ENCODE peak calls at places on chromosomes 11 and 22, in four cellular contexts. U is K562, P is GM12891, Y is GM12878. J is an unnamed sample.

GRCh38 chr11:3849297-3849874 is 6.1 kb upstream of the STIM1 start:
- DNase-seq in P (no peak), Y (no peak), U (peak), J (no peak)

GRCh38 chr11:19715373-19715772 is 2.7 kb downstream of the NAV2 start:
- DNase-seq in P (no peak), U (no peak), Y (no peak), J (no peak)

GRCh38 chr11:14093065-14093464 is 130.5 kb downstream of the SPON1 start:
- DNase-seq in U (no peak), P (no peak), Y (no peak), J (no peak)

GRCh38 chr22:23613193-23613973 is 18.7 kb downstream of the DRICH1 start:
- DNase-seq in U (no peak), Y (no peak), P (no peak), J (no peak)

GRCh38 chr11:118921121-118921928 is 4.4 kb downstream of the BCL9L start:
- DNase-seq in Y (no peak), P (no peak), U (peak), J (peak)

GRCh38 chr11:59216654-59217640 is 4.2 kb upstream of the MPEG1 start:
- DNase-seq in U (no peak), P (no peak), Y (peak), J (peak)

GRCh38 chr11:66951927-66952337 is 6.3 kb downstream of the PC start:
- DNase-seq in U (no peak), P (no peak), Y (no peak), J (no peak)

GRCh38 chr22:46071451-46072029 is 78.8 kb upstream of the PPARA start:
- DNase-seq in P (no peak), U (no peak), Y (no peak), J (peak)

GRCh38 chr11:60785806-60786361 is 751 bp downstream of the MS4A10 start:
- DNase-seq in P (no peak), Y (no peak), U (peak), J (no peak)

GRCh38 chr22:17477401-17477833 is 85.9 kb upstream of the SLC25A18 start:
- DNase-seq in U (no peak), P (no peak), Y (no peak), J (peak)

GRCh38 chr11:110182886-110183285 is 89.7 kb downstream of the ZC3H12C start:
- DNase-seq in U (no peak), Y (no peak), P (no peak), J (no peak)

GRCh38 chr11:1219836-1220810 is 2.7 kb upstream of the MUC5B start:
- DNase-seq in Y (no peak), P (no peak), U (no peak), J (no peak)

GRCh38 chr11:130513132-130513531 is 64.7 kb downstream of the ADAMTS15 start:
- DNase-seq in P (no peak), Y (no peak), U (no peak), J (no peak)

GRCh38 chr22:24380220-24381218 is 46.9 kb upstream of the ADORA2A start:
- DNase-seq in U (no peak), P (no peak), Y (no peak), J (no peak)

GRCh38 chr11:46333129-46333947 is 13.9 kb upstream of the DGKZ start:
- DNase-seq in U (no peak), P (no peak), Y (no peak), J (no peak)

GRCh38 chr11:129705341-129705740 is 110.3 kb upstream of the TMEM45B start:
- DNase-seq in P (no peak), Y (no peak), U (no peak), J (no peak)

DNA sequence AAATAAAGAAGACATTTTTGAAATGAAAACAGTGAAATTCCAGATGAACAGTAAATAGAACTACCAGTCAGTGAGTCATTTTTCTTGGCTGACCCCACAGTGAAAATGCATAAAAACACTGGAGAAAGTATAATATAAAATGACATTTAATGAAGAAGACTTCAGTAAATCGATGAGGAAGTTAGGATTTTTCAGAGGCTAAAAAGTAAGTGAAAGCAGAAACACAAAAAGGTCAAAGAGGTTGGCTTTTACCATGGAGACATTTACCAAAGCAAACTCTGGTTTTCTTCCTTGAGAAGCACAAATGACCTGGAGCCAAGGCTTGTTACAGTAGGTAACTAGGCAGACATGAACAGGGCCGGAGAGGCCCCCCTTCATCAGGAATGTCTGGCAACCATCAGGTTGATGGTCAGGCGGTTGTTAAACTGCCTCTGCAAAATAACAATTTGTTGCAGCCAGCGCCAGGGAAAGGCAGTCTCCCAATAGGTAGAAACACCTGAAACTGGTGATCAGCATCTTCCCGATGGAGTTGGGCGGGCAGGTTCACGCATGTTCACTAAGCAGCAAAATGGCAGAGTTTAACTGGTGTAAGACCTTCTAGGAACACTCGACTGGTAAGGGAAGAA is 16.7 kb upstream of the TMEM123 start:
- DNase-seq in Y (no peak), U (no peak), P (no peak), J (no peak)
- TF ChIP-seq SPI1 in Y (no peak), U (no peak), P (no peak), J (no peak)

DNA sequence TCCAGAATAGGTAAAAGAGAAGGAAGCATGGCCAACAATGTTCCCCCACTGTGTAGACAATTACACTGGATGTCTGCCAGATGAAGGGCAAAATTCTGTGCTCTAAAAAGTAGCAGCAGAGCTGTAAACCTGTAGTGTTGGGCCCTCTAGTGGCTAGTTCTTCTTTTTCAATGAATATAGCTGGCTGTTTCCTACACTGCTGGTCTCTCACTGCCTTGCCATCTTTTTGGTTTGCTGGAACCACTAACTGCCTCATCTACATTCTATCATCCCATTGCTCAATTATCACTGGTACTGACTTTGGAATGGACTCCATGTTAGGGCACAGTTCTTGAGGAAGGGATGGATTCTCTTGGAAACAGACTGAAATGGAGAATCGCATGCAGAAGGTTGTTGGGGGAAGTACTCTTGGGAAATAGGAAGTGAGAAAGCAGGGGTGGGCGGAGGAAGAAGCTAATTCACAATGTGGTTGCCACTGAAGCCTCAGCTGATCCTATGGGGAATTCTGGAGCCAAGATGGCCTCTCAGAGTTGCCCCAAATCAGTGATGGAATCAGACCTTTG is 17.9 kb downstream of the KCNE3 start:
- DNase-seq in Y (peak), P (no peak), U (peak), J (peak)
- TF ChIP-seq SPI1 in Y (peak), P (peak), U (peak), J (peak)

DNA sequence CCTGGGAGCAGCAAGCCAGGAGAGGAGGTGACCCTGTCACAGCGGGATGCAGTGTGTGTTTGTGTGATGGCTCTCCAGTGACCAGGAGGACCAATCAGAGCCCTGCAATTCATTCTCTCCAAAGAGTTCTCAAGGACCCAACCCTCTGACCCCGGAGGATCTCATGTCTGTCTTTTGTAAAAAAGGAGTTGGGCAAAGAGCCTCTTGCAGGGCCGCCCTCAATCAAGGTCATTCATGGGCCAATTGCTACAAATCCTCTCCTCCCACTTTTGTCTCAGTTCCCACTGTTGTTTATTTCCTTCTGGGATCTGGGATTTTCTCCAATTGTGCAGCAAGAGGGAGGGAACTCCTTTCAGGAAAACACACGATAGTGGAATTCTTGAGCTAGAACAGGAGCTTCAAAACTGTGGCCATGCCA is 4.0 kb downstream of the TECTA start:
- DNase-seq in U (no peak), Y (no peak), P (no peak), J (no peak)
- TF ChIP-seq SPI1 in U (no peak), Y (no peak), P (no peak), J (no peak)

DNA sequence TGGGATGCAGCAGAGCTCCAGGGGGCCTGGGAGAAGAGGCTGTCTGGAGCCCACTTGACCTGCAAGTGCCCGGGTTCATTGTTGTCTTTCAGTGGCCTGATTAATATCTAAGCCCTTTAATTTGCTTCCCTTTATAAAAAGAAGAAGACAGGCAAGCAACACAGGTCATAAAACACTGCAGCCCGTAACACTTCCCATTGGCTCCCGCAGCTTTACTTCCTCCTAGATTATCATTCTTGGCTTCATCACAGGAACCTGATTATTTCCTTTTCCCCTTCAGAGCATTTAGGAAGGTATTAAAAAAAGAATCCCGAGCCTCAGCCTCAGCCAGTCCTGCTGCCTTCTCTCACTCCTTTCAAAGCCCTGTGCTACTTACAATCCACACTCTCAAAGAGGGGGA is 183.2 kb downstream of the GRIK4 start:
- DNase-seq in U (no peak), P (no peak), Y (no peak), J (no peak)
- TF ChIP-seq SPI1 in U (no peak), P (no peak), Y (no peak), J (no peak)

GRCh38 chr11:44948155-44948554 is 2.5 kb downstream of the TP53I11 start:
- DNase-seq in U (no peak), Y (no peak), P (no peak), J (no peak)
- TF ChIP-seq SPI1 in U (no peak), Y (no peak), P (no peak), J (no peak)

DNA sequence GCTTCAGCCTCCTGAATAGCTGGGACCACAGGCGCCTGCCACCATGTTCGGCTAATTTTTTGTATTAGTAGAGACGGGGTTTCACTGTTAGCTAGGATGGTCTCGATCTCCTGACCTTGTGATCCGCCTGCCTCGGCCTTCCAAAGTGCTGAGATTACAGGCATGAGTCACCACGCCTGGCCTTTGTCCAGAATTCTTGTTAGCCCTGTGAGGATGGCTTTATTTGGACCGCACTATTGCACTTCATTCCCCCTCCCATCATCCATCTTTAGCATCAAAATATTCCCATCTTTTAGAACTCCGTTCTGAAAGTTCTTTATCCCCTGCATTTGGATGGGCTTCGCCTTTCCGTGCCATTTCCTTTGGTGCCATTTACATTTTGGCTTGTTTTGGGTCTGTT is 2.6 kb downstream of the SAMM50 start:
- DNase-seq in U (peak), P (no peak), Y (no peak), J (no peak)
- TF ChIP-seq SPI1 in U (no peak), P (no peak), Y (no peak), J (no peak)

GRCh38 chr11:78708388-78708787 is 133.7 kb upstream of the NARS2 start:
- DNase-seq in Y (no peak), P (no peak), U (no peak), J (no peak)
- TF ChIP-seq SPI1 in Y (no peak), P (no peak), U (no peak), J (no peak)

DNA sequence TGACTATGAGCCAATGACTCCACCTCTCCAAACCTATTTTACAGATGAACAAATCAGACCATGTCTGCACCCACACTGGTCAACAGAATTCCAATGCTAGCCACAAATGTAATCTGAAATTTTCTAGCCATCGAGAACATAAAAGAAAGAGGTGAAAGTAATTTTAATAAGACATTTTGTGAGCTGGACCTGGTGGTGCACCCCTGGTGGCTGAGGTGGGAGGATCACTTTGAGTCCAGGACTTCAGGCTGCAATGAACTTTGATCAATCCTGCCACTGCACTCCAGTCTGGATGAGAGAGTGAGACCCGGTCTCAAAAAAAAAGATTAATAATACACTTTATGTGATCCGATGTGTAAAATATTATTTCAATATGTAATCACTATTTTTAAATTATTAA is 9.4 kb upstream of the RNF185 start:
- DNase-seq in U (no peak), P (no peak), Y (no peak), J (no peak)
- TF ChIP-seq SPI1 in U (no peak), P (no peak), Y (no peak), J (no peak)